ENCODE peak calls at places on chromosomes 16 and 17, in ten cellular contexts. Q, U, V, K, H, O, N, B, W and P are unnamed samples.

GRCh38 chr16:67055712-67056487 is 27.0 kb downstream of the CBFB start:
- DNase-seq in Q (no peak), U (no peak), V (peak), K (peak), H (no peak), O (peak), N (peak), B (no peak), W (no peak), P (no peak)

GRCh38 chr17:60167095-60167741 is 17.4 kb downstream of the CA4 start:
- DNase-seq in Q (no peak), U (no peak), V (no peak), K (no peak), H (peak), O (no peak), N (no peak), B (no peak), W (no peak), P (peak)

GRCh38 chr17:75047398-75048098 is 523 bp downstream of the KCTD2 start:
- DNase-seq in Q (no peak), U (no peak), V (peak), K (no peak), H (no peak), O (no peak), N (no peak), B (no peak), W (peak), P (peak)

GRCh38 chr17:13143001-13143400 is 125.2 kb upstream of the ELAC2 start:
- DNase-seq in Q (no peak), U (no peak), V (no peak), K (no peak), H (no peak), O (no peak), N (no peak), B (no peak), W (no peak), P (no peak)

GRCh38 chr16:4034963-4035362 is 81.3 kb downstream of the ADCY9 start:
- DNase-seq in Q (no peak), U (no peak), V (no peak), K (no peak), H (no peak), O (no peak), N (no peak), B (no peak), W (no peak), P (no peak)

GRCh38 chr16:85519540-85520231 is 93.4 kb upstream of the GSE1 start:
- DNase-seq in Q (no peak), U (no peak), V (no peak), K (no peak), H (no peak), O (no peak), N (no peak), B (no peak), W (no peak), P (no peak)

GRCh38 chr17:28381141-28381825 is 9.8 kb downstream of the SARM1 start:
- DNase-seq in Q (no peak), U (no peak), V (no peak), K (no peak), H (peak), O (peak), N (no peak), B (no peak), W (no peak), P (peak)

GRCh38 chr16:424033-424622 is 1.3 kb upstream of the RAB11FIP3 start:
- DNase-seq in Q (no peak), U (no peak), V (no peak), K (peak), H (peak), O (peak), N (peak), B (no peak), W (no peak), P (peak)

GRCh38 chr17:37147301-37147812 is 198.6 kb downstream of the AATF start:
- DNase-seq in Q (no peak), U (no peak), V (peak), K (no peak), H (no peak), O (peak), N (peak), B (no peak), W (no peak), P (no peak)

GRCh38 chr17:3804503-3804931 is 3.5 kb upstream of the ITGAE start:
- DNase-seq in Q (no peak), U (no peak), V (peak), K (no peak), H (no peak), O (no peak), N (no peak), B (no peak), W (no peak), P (no peak)

GRCh38 chr16:81318711-81319110 is 3.9 kb downstream of the GAN start:
- DNase-seq in Q (no peak), U (no peak), V (no peak), K (no peak), H (no peak), O (no peak), N (no peak), B (no peak), W (no peak), P (no peak)

GRCh38 chr16:9072806-9073341 is 18.6 kb upstream of the HAPSTR1 start:
- DNase-seq in Q (no peak), U (no peak), V (peak), K (no peak), H (no peak), O (peak), N (no peak), B (no peak), W (no peak), P (no peak)

GRCh38 chr16:65684230-65684629 is 562.4 kb upstream of the CDH11 start:
- DNase-seq in Q (no peak), U (no peak), V (no peak), K (no peak), H (no peak), O (no peak), N (no peak), B (no peak), W (no peak), P (no peak)

GRCh38 chr16:67430504-67431076 is 331 bp upstream of the HSD11B2 start:
- DNase-seq in Q (no peak), U (no peak), V (no peak), K (peak), H (peak), O (peak), N (no peak), B (no peak), W (no peak), P (no peak)

GRCh38 chr17:19370493-19370960 is 7.8 kb upstream of the MAPK7 start:
- DNase-seq in Q (no peak), U (no peak), V (peak), K (no peak), H (no peak), O (no peak), N (no peak), B (no peak), W (no peak), P (no peak)

GRCh38 chr17:81429353-81429774 is 34.1 kb downstream of the BAHCC1 start:
- DNase-seq in Q (no peak), U (no peak), V (no peak), K (peak), H (peak), O (peak), N (peak), B (no peak), W (no peak), P (peak)

GRCh38 chr16:29809850-29810698 is 1.9 kb upstream of the PRRT2 start:
- DNase-seq in Q (no peak), U (no peak), V (no peak), K (no peak), H (no peak), O (no peak), N (no peak), B (no peak), W (peak), P (no peak)